ENCODE peak calls at places on chromosomes 3 and 15, in four cellular contexts. Y, R, H and W are unnamed samples.

GRCh38 chr3:127105996-127106855 is 86.7 kb upstream of the PRR23E start:
- DNase-seq in H (no peak), R (peak), Y (no peak), W (no peak)

GRCh38 chr3:139284221-139284620 is 59.6 kb upstream of the MRPS22 start:
- DNase-seq in R (no peak), Y (no peak), H (no peak), W (no peak)

GRCh38 chr15:81740402-81740801 is 305.4 kb downstream of the MEX3B start:
- DNase-seq in H (no peak), Y (no peak), R (no peak), W (no peak)

GRCh38 chr3:195065142-195065863 is 205.7 kb downstream of the XXYLT1 start:
- DNase-seq in R (no peak), Y (no peak), H (no peak), W (no peak)

GRCh38 chr3:129503387-129504010 is 24.9 kb upstream of the RHO start:
- DNase-seq in Y (no peak), H (no peak), R (peak), W (no peak)

GRCh38 chr15:55884223-55884622 is 109.2 kb downstream of the NEDD4 start:
- DNase-seq in R (no peak), H (no peak), Y (peak), W (no peak)

GRCh38 chr15:49154799-49155109 is 645 bp downstream of the COPS2 start:
- DNase-seq in R (no peak), Y (no peak), H (no peak), W (no peak)

GRCh38 chr15:92143765-92144164 is 249.9 kb upstream of the ST8SIA2 start:
- DNase-seq in R (no peak), Y (no peak), H (no peak), W (no peak)

GRCh38 chr3:129278970-129279906 is 568 bp downstream of the HMCES start:
- DNase-seq in Y (peak), H (peak), R (peak), W (peak)

GRCh38 chr15:96089396-96090058 is 241.0 kb upstream of the NR2F2 start:
- DNase-seq in Y (no peak), R (no peak), H (no peak), W (no peak)

DNA sequence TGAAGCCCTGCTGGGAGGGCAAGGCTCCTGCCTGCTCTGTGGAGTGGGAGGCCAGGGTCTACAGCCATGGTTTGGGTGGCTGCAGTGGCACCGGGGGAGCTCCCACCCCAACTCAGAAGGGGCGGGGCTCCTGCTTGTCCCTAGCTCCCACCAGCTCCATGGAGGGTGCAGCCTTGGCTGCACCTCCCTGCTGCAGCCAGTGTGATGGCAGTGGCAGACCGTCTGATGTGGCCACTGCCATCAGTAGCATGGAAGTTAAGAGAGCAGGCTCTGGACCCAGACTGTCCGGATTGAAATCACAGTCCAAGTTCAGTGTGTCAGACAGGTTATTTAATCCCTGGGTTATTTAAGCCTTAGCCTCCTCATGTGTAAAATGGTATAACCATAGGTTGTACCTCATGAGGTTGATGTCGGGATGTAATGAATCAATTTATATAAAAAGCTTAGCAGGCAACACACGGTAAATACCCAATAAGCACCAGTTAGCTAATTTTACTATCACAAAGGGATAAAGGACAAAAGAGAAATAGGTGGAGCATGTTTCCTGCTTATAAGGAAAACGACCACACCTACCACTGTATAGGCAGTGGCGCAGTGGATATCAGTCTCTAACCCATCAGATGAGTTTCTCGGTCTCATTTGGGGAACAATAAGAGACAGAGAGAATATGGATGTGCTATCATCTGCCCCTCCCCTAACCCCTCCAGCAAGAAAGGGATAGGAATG is 13.1 kb upstream of the NR1I2 start:
- DNase-seq in Y (no peak), R (no peak), H (no peak), W (no peak)
- TF ChIP-seq CTCF in Y (no peak), R (no peak), H (no peak), W (no peak)

DNA sequence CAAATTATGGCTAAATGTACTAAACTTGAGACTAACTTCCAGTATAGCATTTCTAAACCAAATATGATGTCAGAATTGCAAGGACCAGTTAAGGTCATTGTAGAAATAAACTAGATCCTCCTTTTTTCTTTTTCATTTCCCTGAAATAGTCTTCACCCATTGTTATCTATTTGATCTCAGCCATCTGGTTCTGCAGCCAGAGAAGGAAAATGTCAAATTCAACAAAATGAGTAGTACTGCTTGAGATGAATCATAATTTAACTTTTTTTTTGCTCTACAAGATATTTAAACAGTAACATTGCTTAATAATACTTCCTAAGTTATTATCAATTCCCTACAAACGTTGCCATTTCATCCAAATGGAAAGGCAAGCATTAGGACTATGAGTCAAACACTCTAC is 138.2 kb downstream of the ARPP21 start:
- DNase-seq in Y (no peak), R (no peak), H (no peak), W (no peak)
- TF ChIP-seq CTCF in Y (no peak), R (no peak), H (no peak), W (no peak)

DNA sequence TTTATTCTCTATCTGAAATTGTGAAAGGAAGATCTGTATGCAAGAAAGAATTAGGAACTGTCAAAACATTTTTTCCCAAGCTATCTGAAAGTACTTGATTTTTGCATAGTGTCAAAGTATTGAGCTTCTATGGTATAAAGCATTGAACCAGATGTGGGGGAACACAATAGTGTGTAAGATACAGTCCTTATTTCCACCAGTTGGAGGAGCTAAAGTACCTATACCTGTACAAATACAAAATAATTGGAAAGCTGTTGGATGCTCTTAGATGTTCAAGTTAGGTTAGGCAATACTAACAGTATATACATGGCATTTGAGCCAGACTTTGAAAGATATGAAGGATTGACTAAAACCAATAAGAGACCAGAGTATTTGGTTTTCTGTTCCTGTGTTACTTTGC is 148.4 kb downstream of the B3GALNT1 start:
- DNase-seq in Y (peak), H (no peak), R (peak), W (peak)
- TF ChIP-seq CTCF in Y (peak), H (peak), R (peak), W (peak)

GRCh38 chr15:70494529-70494860 is 268.9 kb downstream of the UACA start:
- DNase-seq in Y (no peak), R (no peak), H (no peak), W (no peak)

GRCh38 chr15:70493376-70493775 is 270.0 kb downstream of the UACA start:
- DNase-seq in H (no peak), Y (no peak), R (no peak), W (no peak)

GRCh38 chr15:70495988-70496387 is 267.4 kb downstream of the UACA start:
- DNase-seq in H (no peak), R (no peak), Y (no peak), W (no peak)

GRCh38 chr15:70493787-70494514 is 269.4 kb downstream of the UACA start:
- DNase-seq in R (peak), Y (peak), H (no peak), W (peak)

GRCh38 chr15:70494861-70495571 is 268.3 kb downstream of the UACA start:
- DNase-seq in Y (peak), H (no peak), R (peak), W (peak)
- TF ChIP-seq CTCF in Y (no peak), H (no peak), R (no peak), W (no peak)

GRCh38 chr15:57377478-57377847 is 1.2 kb downstream of the CGNL1 start:
- DNase-seq in R (peak), Y (no peak), H (no peak), W (no peak)

GRCh38 chr15:57373882-57374276 is 2.4 kb upstream of the CGNL1 start:
- DNase-seq in R (no peak), Y (no peak), H (no peak), W (no peak)

GRCh38 chr15:57373251-57373881 is 2.9 kb upstream of the CGNL1 start:
- DNase-seq in H (no peak), R (no peak), Y (no peak), W (no peak)

GRCh38 chr15:57376695-57377477 is 581 bp downstream of the CGNL1 start:
- DNase-seq in R (peak), Y (no peak), H (peak), W (peak)

GRCh38 chr15:57375827-57376694 is at the start of gene CGNL1:
- DNase-seq in R (peak), H (peak), Y (no peak), W (peak)
- TF ChIP-seq CTCF in R (no peak), H (no peak), Y (no peak), W (no peak)

DNA sequence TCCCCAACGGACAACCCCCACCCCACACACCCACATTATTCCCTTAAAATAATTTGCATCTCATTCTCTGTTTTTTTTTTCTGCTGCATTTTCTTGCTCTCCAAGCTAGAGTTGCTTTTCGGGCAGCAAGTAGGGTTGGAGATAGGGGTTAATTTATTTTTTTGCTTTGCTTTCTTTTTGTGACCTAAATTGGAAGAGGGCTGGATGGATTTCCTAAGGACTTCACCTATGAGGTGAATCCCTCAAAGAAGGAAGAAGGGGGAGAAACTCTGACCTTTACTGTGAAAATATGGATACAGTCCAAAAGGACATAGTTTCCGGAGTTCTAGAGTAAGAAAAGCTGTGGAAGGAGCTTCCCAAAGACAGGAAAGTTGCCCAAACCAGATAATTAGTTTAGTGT is 6.7 kb downstream of the SOX2 start:
- DNase-seq in Y (peak), R (no peak), H (no peak), W (no peak)
- TF ChIP-seq CTCF in Y (no peak), R (no peak), H (no peak), W (no peak)

GRCh38 chr15:73564255-73564654 is 68.9 kb downstream of the NPTN start:
- DNase-seq in Y (peak), H (peak), R (peak), W (no peak)
- TF ChIP-seq CTCF in Y (peak), H (no peak), R (no peak), W (no peak)